ENCODE peak calls at places on chromosomes 6 and 20, in five cellular contexts. One of them, this sample, is unnamed.

GRCh38 chr6:89818977-89819335 is 638 bp downstream of the MDN1 start:
- DNase-seq in psoas muscle: no peak
- DNase-seq in CD4-positive, alpha-beta memory T cell: no peak
- DNase-seq in substantia nigra: no peak
- DNase-seq in mucosa of descending colon: peak
- DNase-seq in this sample: peak

GRCh38 chr20:31849306-31849930 is 4.0 kb upstream of the FOXS1 start:
- DNase-seq in substantia nigra: no peak
- DNase-seq in CD4-positive, alpha-beta memory T cell: no peak
- DNase-seq in psoas muscle: no peak
- DNase-seq in mucosa of descending colon: peak
- DNase-seq in this sample: no peak

GRCh38 chr6:100461273-100461919 is 3.3 kb downstream of the SIM1 start:
- DNase-seq in psoas muscle: no peak
- DNase-seq in mucosa of descending colon: no peak
- DNase-seq in CD4-positive, alpha-beta memory T cell: no peak
- DNase-seq in substantia nigra: no peak
- DNase-seq in this sample: no peak

GRCh38 chr6:27503436-27504030 is 30.6 kb upstream of the ZNF184 start:
- DNase-seq in substantia nigra: no peak
- DNase-seq in psoas muscle: peak
- DNase-seq in mucosa of descending colon: peak
- DNase-seq in CD4-positive, alpha-beta memory T cell: peak
- DNase-seq in this sample: peak

GRCh38 chr6:148298683-148299082 is 44.0 kb upstream of the SASH1 start:
- DNase-seq in CD4-positive, alpha-beta memory T cell: no peak
- DNase-seq in psoas muscle: no peak
- DNase-seq in substantia nigra: no peak
- DNase-seq in mucosa of descending colon: no peak
- DNase-seq in this sample: no peak

GRCh38 chr6:3260772-3261517 is 2.2 kb downstream of the PSMG4 start:
- DNase-seq in mucosa of descending colon: no peak
- DNase-seq in substantia nigra: no peak
- DNase-seq in CD4-positive, alpha-beta memory T cell: no peak
- DNase-seq in psoas muscle: no peak
- DNase-seq in this sample: no peak

GRCh38 chr20:49579195-49579594 is 11.3 kb upstream of the PTGIS start:
- DNase-seq in psoas muscle: no peak
- DNase-seq in CD4-positive, alpha-beta memory T cell: no peak
- DNase-seq in substantia nigra: no peak
- DNase-seq in mucosa of descending colon: no peak
- DNase-seq in this sample: no peak

GRCh38 chr6:41976794-41977484 is 35.3 kb upstream of the CCND3 start:
- DNase-seq in CD4-positive, alpha-beta memory T cell: no peak
- DNase-seq in psoas muscle: no peak
- DNase-seq in mucosa of descending colon: no peak
- DNase-seq in substantia nigra: no peak
- DNase-seq in this sample: no peak

GRCh38 chr6:20696676-20697075 is 162.4 kb downstream of the CDKAL1 start:
- DNase-seq in substantia nigra: no peak
- DNase-seq in CD4-positive, alpha-beta memory T cell: no peak
- DNase-seq in mucosa of descending colon: no peak
- DNase-seq in psoas muscle: no peak
- DNase-seq in this sample: no peak

GRCh38 chr20:62816031-62816878 is 595 bp upstream of the COL9A3 start:
- DNase-seq in psoas muscle: no peak
- DNase-seq in CD4-positive, alpha-beta memory T cell: no peak
- DNase-seq in substantia nigra: no peak
- DNase-seq in mucosa of descending colon: no peak
- DNase-seq in this sample: peak

GRCh38 chr6:69795469-69796080 is 1.2 kb downstream of the LMBRD1 start:
- DNase-seq in psoas muscle: no peak
- DNase-seq in substantia nigra: no peak
- DNase-seq in CD4-positive, alpha-beta memory T cell: no peak
- DNase-seq in mucosa of descending colon: no peak
- DNase-seq in this sample: no peak

GRCh38 chr6:14703586-14703985 is 542.3 kb upstream of the JARID2 start:
- DNase-seq in substantia nigra: no peak
- DNase-seq in psoas muscle: no peak
- DNase-seq in CD4-positive, alpha-beta memory T cell: no peak
- DNase-seq in mucosa of descending colon: no peak
- DNase-seq in this sample: no peak

GRCh38 chr20:54920491-54920890 is 445.1 kb downstream of the DOK5 start:
- DNase-seq in CD4-positive, alpha-beta memory T cell: no peak
- DNase-seq in psoas muscle: no peak
- DNase-seq in substantia nigra: no peak
- DNase-seq in mucosa of descending colon: no peak
- DNase-seq in this sample: no peak

GRCh38 chr6:24313477-24314141 is 44.2 kb downstream of the DCDC2 start:
- DNase-seq in psoas muscle: no peak
- DNase-seq in substantia nigra: no peak
- DNase-seq in CD4-positive, alpha-beta memory T cell: no peak
- DNase-seq in mucosa of descending colon: no peak
- DNase-seq in this sample: no peak

GRCh38 chr6:37897321-37897720 is 77.8 kb downstream of the ZFAND3 start:
- DNase-seq in mucosa of descending colon: no peak
- DNase-seq in substantia nigra: no peak
- DNase-seq in psoas muscle: no peak
- DNase-seq in CD4-positive, alpha-beta memory T cell: no peak
- DNase-seq in this sample: no peak

GRCh38 chr6:35363293-35363750 is 21.0 kb downstream of the PPARD start:
- DNase-seq in substantia nigra: no peak
- DNase-seq in psoas muscle: peak
- DNase-seq in mucosa of descending colon: no peak
- DNase-seq in CD4-positive, alpha-beta memory T cell: no peak
- DNase-seq in this sample: peak

GRCh38 chr6:147106759-147107401 is 97.3 kb upstream of the STXBP5 start:
- DNase-seq in CD4-positive, alpha-beta memory T cell: no peak
- DNase-seq in substantia nigra: no peak
- DNase-seq in mucosa of descending colon: no peak
- DNase-seq in psoas muscle: no peak
- DNase-seq in this sample: no peak

GRCh38 chr20:62473717-62474584 is 1.8 kb downstream of the GATA5 start:
- DNase-seq in psoas muscle: no peak
- DNase-seq in mucosa of descending colon: no peak
- DNase-seq in CD4-positive, alpha-beta memory T cell: no peak
- DNase-seq in substantia nigra: no peak
- DNase-seq in this sample: no peak